ENCODE peak calls at places on chromosomes 13 and 19, in four cellular contexts. N is endothelial cell of umbilical vein, A is SJSA1, E is upper lobe of left lung. Q is an unnamed sample. For H3K4me1, the result is how much of the 10 kb centered on the place peaks cover.

GRCh38 chr13:36850790-36851438 is 31.9 kb downstream of the RFXAP start:
- DNase-seq in N (peak), A (no peak), E (no peak), Q (no peak)

GRCh38 chr19:56107626-56108351 is 13.3 kb downstream of the ZNF787 start:
- DNase-seq in A (no peak), E (peak), N (no peak), Q (no peak)

GRCh38 chr13:40381935-40382764 is 284.3 kb downstream of the FOXO1 start:
- DNase-seq in E (peak), A (no peak), N (no peak), Q (no peak)

GRCh38 chr13:97319088-97319487 is 97.0 kb downstream of the MBNL2 start:
- DNase-seq in E (no peak), A (no peak), N (no peak), Q (no peak)

GRCh38 chr13:66128692-66129269 is 1101.4 kb downstream of the PCDH9 start:
- DNase-seq in E (no peak), A (no peak), N (no peak), Q (no peak)

GRCh38 chr13:25901460-25902376 is 150.1 kb downstream of the SHISA2 start:
- DNase-seq in N (peak), A (peak), E (no peak), Q (no peak)

GRCh38 chr19:3975637-3976087 is 4.8 kb upstream of the DAPK3 start:
- DNase-seq in N (no peak), A (no peak), E (no peak), Q (no peak)

GRCh38 chr13:88649855-88650254 is 978.7 kb downstream of the SLITRK5 start:
- DNase-seq in E (no peak), N (no peak), A (no peak), Q (no peak)

GRCh38 chr13:101930331-101930730 is 471.5 kb downstream of the FGF14 start:
- DNase-seq in E (no peak), N (no peak), A (no peak), Q (no peak)

GRCh38 chr13:107767119-107767518 is 448.2 kb downstream of the LIG4 start:
- DNase-seq in A (no peak), E (no peak), N (peak), Q (no peak)

GRCh38 chr13:110014719-110015118 is 228.3 kb upstream of the IRS2 start:
- DNase-seq in E (no peak), N (no peak), A (no peak), Q (no peak)

GRCh38 chr13:47190696-47191095 is 293.8 kb upstream of the HTR2A start:
- DNase-seq in E (no peak), A (no peak), N (no peak), Q (no peak)

GRCh38 chr19:28349604-28350003 is 863.3 kb downstream of the UQCRFS1 start:
- DNase-seq in A (no peak), N (no peak), E (no peak), Q (no peak)

GRCh38 chr13:94988654-94989053 is 276.3 kb upstream of the SOX21 start:
- DNase-seq in A (no peak), E (no peak), N (peak), Q (no peak)

GRCh38 chr19:4013886-4014540 is 6.5 kb downstream of the PIAS4 start:
- DNase-seq in N (no peak), E (peak), A (no peak), Q (no peak)

GRCh38 chr13:50917572-50917971 is 8.0 kb downstream of the RNASEH2B start:
- DNase-seq in A (no peak), E (no peak), N (peak), Q (no peak)

DNA sequence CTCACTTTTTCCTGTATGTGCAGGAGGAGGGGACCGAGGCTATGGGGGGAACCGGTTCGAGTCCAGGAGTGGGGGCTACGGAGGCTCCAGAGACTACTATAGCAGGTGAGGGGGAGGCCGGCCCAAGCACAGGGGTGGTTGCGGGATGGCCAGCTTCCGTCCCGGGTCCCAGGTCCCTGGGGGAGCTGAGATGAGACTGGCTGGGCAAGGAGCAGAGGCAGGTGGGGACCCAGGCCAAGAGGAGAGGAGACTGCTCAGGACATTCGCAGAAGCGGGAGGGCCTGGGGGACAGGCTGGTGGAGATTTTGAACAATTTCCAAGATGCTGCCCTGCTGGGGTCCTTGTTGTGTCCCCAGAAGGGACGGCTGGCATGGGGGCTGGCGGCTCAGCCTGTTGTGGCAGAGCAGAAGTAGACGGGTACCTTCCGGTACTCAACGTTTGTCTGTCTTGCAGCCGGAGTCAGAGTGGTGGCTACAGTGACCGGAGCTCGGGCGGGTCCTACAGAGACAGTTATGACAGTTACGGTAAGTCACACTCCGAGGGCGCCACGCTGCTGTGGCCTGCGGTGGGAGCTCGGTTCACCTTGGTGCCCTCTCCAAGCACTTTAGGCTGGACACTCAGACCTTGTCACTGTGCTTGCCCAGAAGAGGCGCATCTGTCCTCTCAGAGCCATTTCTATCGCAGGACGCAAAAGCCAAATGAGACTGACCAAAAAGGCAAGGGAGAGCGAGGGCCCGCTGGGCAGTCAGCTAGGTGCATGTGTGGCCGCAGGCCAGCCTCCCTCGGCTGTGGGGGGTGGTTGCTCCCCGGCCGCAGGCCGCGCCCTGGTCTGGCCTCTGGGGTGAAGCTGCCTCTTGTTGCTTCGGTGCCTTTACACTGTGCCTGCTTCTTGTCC is 2.6 kb downstream of the CIRBP start:
- DNase-seq in N (no peak), E (peak), A (no peak), Q (no peak)
- H3K4me1 ChIP-seq in N (under half), E (half or more), A (half or more), Q (half or more)

GRCh38 chr19:35960432-35960972 is 24.3 kb downstream of the LRFN3 start:
- DNase-seq in A (no peak), N (no peak), E (no peak), Q (no peak)

GRCh38 chr19:35959968-35960320 is 23.8 kb downstream of the LRFN3 start:
- DNase-seq in N (no peak), A (no peak), E (no peak), Q (no peak)

GRCh38 chr19:35959040-35959967 is 23.1 kb downstream of the LRFN3 start:
- DNase-seq in N (no peak), E (peak), A (no peak), Q (no peak)

GRCh38 chr19:35966771-35967170 is 28.2 kb upstream of the SDHAF1 start:
- DNase-seq in E (no peak), N (no peak), A (no peak), Q (no peak)

DNA sequence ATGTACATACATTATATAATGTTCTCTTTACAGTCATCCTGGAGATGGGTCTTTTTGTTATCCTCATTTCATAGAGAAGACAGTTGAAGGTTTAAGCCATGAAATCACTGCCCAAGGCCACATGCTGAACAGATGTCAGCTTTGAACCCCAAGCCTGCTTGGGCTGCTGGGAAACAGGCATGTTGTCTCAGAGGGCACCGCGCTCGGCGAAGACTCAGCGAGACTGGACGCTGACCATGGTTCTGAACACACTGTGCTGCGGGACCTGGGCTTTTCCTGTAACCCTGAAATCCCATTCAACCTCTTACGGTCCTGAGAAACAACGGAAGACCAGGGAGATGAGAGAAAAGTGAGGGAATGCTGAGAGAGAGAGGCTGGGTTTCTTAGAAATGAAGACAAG is 27.3 kb downstream of the LRFN3 start:
- DNase-seq in E (no peak), N (peak), A (peak), Q (no peak)
- H3K4me1 ChIP-seq in E (under half), N (under half), A (under half), Q (under half)

GRCh38 chr19:38685666-38686529 is 38.4 kb downstream of the ACTN4 start:
- DNase-seq in E (no peak), A (no peak), N (peak), Q (no peak)

GRCh38 chr19:38684078-38684861 is 36.8 kb downstream of the ACTN4 start:
- DNase-seq in N (peak), E (no peak), A (peak), Q (no peak)

GRCh38 chr19:38687837-38688378 is 40.5 kb downstream of the ACTN4 start:
- DNase-seq in N (no peak), E (no peak), A (no peak), Q (no peak)

GRCh38 chr19:38684862-38685665 is 37.6 kb downstream of the ACTN4 start:
- DNase-seq in E (no peak), A (no peak), N (no peak), Q (no peak)

GRCh38 chr19:38686530-38686888 is 39.1 kb downstream of the ACTN4 start:
- DNase-seq in N (no peak), E (no peak), A (no peak), Q (no peak)
- H3K4me1 ChIP-seq in N (under half), E (half or more), A (half or more), Q (half or more)

GRCh38 chr19:53868091-53868891 is 608 bp downstream of the MYADM start:
- DNase-seq in A (peak), N (peak), E (peak), Q (no peak)
- H3K4me1 ChIP-seq in A (under half), N (under half), E (under half), Q (half or more)

DNA sequence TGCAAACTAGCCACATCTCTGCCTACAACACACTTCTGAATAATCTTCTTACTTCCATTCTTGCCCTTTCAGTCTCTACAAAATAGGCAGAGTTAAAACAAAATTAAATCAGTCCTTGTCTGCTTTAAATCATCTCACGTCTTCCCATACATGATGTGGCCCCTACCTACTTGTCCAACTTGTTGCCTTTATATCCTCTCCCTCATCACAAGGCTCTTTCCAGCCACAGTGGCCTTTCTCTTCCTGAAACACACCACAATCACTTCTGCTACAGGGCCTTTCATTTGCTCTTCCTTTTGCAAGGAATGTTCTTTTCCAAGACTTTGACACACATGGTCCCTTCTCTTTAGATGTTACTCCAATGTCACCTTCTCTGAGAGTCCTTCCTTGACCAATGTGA is 1.7 kb downstream of the RBM26 start:
- DNase-seq in N (peak), E (no peak), A (no peak), Q (no peak)
- H3K4me1 ChIP-seq in N (under half), E (under half), A (under half), Q (under half)

DNA sequence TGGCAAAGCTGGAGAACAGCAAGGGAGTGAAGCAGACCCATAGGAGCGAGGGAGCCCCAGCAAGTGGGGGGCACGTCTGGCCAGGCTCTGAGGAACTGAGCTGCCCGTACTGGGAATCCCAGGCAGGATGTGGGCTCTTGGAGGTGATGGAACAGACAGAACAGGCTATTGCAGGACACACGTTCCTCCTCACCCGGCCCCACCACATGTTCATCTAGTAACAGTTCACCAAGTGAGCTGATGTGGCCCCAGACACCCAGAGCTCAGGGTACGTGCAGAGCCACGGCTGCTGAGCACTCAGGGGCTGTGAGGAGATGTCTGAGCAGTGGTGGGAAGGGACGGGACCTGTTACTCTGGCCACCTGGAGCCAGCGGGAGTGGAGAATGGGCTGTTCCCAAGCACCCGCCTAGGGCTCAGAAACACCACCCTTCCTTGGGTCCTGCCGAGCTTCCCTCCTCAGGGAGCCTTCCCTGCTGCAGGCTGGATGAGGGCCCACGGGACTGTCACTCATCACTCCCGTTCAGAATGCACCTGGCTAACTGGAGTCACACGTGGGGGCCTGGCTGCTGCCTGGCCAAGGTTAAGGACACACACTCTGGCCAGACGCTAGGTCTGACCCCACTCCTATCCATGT is 18.4 kb downstream of the ELL start:
- DNase-seq in N (no peak), A (no peak), E (no peak), Q (no peak)
- H3K4me1 ChIP-seq in N (under half), A (under half), E (half or more), Q (half or more)

GRCh38 chr19:49818691-49819331 is 722 bp downstream of the MED25 start:
- DNase-seq in E (no peak), A (no peak), N (no peak), Q (no peak)

GRCh38 chr19:49812997-49813861 is at the start of gene FUZ:
- DNase-seq in N (peak), A (peak), E (peak), Q (peak)

GRCh38 chr19:49814010-49814409 is 918 bp upstream of the FUZ start:
- DNase-seq in A (no peak), N (no peak), E (no peak), Q (no peak)

GRCh38 chr19:49817964-49818690 is at the start of gene MED25:
- DNase-seq in A (peak), N (peak), E (peak), Q (peak)

GRCh38 chr19:49816616-49817015 is 1.5 kb upstream of the MED25 start:
- DNase-seq in N (no peak), A (no peak), E (no peak), Q (no peak)
- H3K4me1 ChIP-seq in N (under half), A (under half), E (under half), Q (under half)

GRCh38 chr19:10113964-10114650 is 2.6 kb downstream of the P2RY11 start:
- DNase-seq in E (peak), N (no peak), A (no peak), Q (no peak)

GRCh38 chr19:10116085-10116865 is 3.4 kb downstream of the EIF3G start:
- DNase-seq in A (no peak), N (no peak), E (peak), Q (no peak)

GRCh38 chr19:10114651-10115391 is 3.3 kb downstream of the P2RY11 start:
- DNase-seq in E (peak), N (no peak), A (no peak), Q (no peak)

GRCh38 chr19:10116866-10117616 is 2.7 kb downstream of the EIF3G start:
- DNase-seq in A (no peak), E (peak), N (no peak), Q (no peak)

GRCh38 chr19:10115392-10116084 is 4.0 kb downstream of the P2RY11 start:
- DNase-seq in N (no peak), E (peak), A (no peak), Q (no peak)
- H3K4me1 ChIP-seq in N (under half), E (under half), A (under half), Q (half or more)

GRCh38 chr19:48541813-48542212 is 10.2 kb upstream of the SULT2B1 start:
- DNase-seq in E (no peak), N (no peak), A (no peak), Q (no peak)
- H3K4me1 ChIP-seq in E (under half), N (under half), A (under half), Q (under half)

Q was measured in esophagus muscularis mucosa.